ENCODE peak calls at places on chromosomes 16 and 17, in six cellular contexts. E is HCT116, V is K562, U is SK-N-SH, M is GM12878, W is HepG2. R is an unnamed sample.

GRCh38 chr16:11333696-11334095 is 11.6 kb upstream of the RMI2 start:
- DNase-seq in E (no peak), V (no peak), U (no peak), M (no peak), W (no peak), R (no peak)

GRCh38 chr17:10210151-10210574 is 11.8 kb upstream of the GAS7 start:
- DNase-seq in E (no peak), V (no peak), U (no peak), M (no peak), W (no peak), R (peak; percentile 31)

GRCh38 chr17:80946449-80946848 is 45.2 kb upstream of the CHMP6 start:
- DNase-seq in E (no peak), V (no peak), U (no peak), M (no peak), W (no peak), R (no peak)

GRCh38 chr16:81175325-81175891 is 63.1 kb upstream of the BCO1 start:
- DNase-seq in E (no peak), V (no peak), U (no peak), M (no peak), W (peak; percentile 85), R (no peak)

GRCh38 chr16:90057738-90058173 is 19.4 kb downstream of the PRDM7 start:
- DNase-seq in E (peak; percentile 28), V (peak; percentile 46), U (no peak), M (no peak), W (peak; percentile 71), R (no peak)

GRCh38 chr17:74776990-74777389 is 845 bp upstream of the NAT9 start:
- DNase-seq in E (no peak), V (no peak), U (no peak), M (no peak), W (no peak), R (no peak)

GRCh38 chr16:12546918-12547607 is 256.6 kb downstream of the CPPED1 start:
- DNase-seq in E (no peak), V (no peak), U (no peak), M (peak; percentile 89), W (no peak), R (no peak)

GRCh38 chr17:19738757-19739156 is 9.3 kb downstream of the ALDH3A1 start:
- DNase-seq in E (no peak), V (no peak), U (no peak), M (no peak), W (no peak), R (no peak)

GRCh38 chr16:85733155-85733838 is 17.6 kb downstream of the C16orf74 start:
- DNase-seq in E (no peak), V (no peak), U (no peak), M (no peak), W (no peak), R (no peak)

GRCh38 chr16:14289692-14290340 is 218.7 kb downstream of the MRTFB start:
- DNase-seq in E (peak; percentile 64), V (peak; percentile 74), U (peak; percentile 54), M (no peak), W (peak; percentile 66), R (no peak)

GRCh38 chr16:12143776-12144175 is 167.2 kb downstream of the SNX29 start:
- DNase-seq in E (no peak), V (no peak), U (no peak), M (no peak), W (no peak), R (no peak)

GRCh38 chr16:65392831-65393565 is 271.1 kb upstream of the CDH11 start:
- DNase-seq in E (no peak), V (no peak), U (no peak), M (no peak), W (no peak), R (no peak)

GRCh38 chr17:4110152-4110551 is 32.7 kb downstream of the ZZEF1 start:
- DNase-seq in E (no peak), V (no peak), U (no peak), M (no peak), W (no peak), R (no peak)

GRCh38 chr16:10619271-10619849 is 39.0 kb upstream of the EMP2 start:
- DNase-seq in E (no peak), V (peak; percentile 70), U (peak; percentile 75), M (no peak), W (no peak), R (no peak)

GRCh38 chr16:53159781-53160436 is 105.1 kb downstream of the CHD9 start:
- DNase-seq in E (peak; percentile 26), V (peak; percentile 44), U (peak; percentile 43), M (peak; percentile 20), W (peak; percentile 60), R (peak; percentile 50)

GRCh38 chr16:79261461-79261860 is 339.1 kb downstream of the MAF start:
- DNase-seq in E (no peak), V (peak; percentile 27), U (peak; percentile 28), M (no peak), W (peak; percentile 21), R (peak; percentile 71)

GRCh38 chr17:6953689-6954088 is 42.2 kb upstream of the ALOX12 start:
- DNase-seq in E (no peak), V (no peak), U (no peak), M (no peak), W (no peak), R (no peak)

GRCh38 chr16:2498531-2499253 is 15.1 kb upstream of the ATP6V0C start:
- DNase-seq in E (no peak), V (no peak), U (no peak), M (no peak), W (no peak), R (no peak)

GRCh38 chr17:19017401-19017800 is 12.8 kb upstream of the FAM83G start:
- DNase-seq in E (no peak), V (no peak), U (no peak), M (no peak), W (no peak), R (no peak)

GRCh38 chr16:47697826-47698225 is 236.7 kb downstream of the PHKB start:
- DNase-seq in E (no peak), V (no peak), U (no peak), M (no peak), W (no peak), R (no peak)

GRCh38 chr17:64320613-64321553 is 57.8 kb upstream of the TEX2 start:
- DNase-seq in E (peak; percentile 90), V (peak; percentile 83), U (peak; percentile 88), M (no peak), W (peak; percentile 79), R (peak; percentile 58)

GRCh38 chr16:10967981-10968380 is 23.6 kb downstream of the CLEC16A start:
- DNase-seq in E (no peak), V (no peak), U (no peak), M (no peak), W (no peak), R (no peak)

GRCh38 chr16:84239186-84239790 is 524 bp downstream of the KCNG4 start:
- DNase-seq in E (no peak), V (no peak), U (no peak), M (no peak), W (no peak), R (no peak)

GRCh38 chr16:89216315-89217137 is 977 bp upstream of the ZNF778 start:
- DNase-seq in E (peak; percentile 73), V (peak; percentile 66), U (peak; percentile 85), M (peak; percentile 61), W (peak; percentile 82), R (no peak)

GRCh38 chr16:22721497-22722100 is 92.4 kb upstream of the HS3ST2 start:
- DNase-seq in E (no peak), V (no peak), U (peak; percentile 68), M (no peak), W (no peak), R (no peak)

GRCh38 chr17:78137392-78138203 is 7.0 kb downstream of the TMC8 start:
- DNase-seq in E (no peak), V (peak; percentile 60), U (peak; percentile 60), M (no peak), W (no peak), R (peak; percentile 71)

GRCh38 chr17:78275355-78275754 is 43.9 kb downstream of the TMEM235 start:
- DNase-seq in E (no peak), V (no peak), U (no peak), M (no peak), W (no peak), R (no peak)

DNA sequence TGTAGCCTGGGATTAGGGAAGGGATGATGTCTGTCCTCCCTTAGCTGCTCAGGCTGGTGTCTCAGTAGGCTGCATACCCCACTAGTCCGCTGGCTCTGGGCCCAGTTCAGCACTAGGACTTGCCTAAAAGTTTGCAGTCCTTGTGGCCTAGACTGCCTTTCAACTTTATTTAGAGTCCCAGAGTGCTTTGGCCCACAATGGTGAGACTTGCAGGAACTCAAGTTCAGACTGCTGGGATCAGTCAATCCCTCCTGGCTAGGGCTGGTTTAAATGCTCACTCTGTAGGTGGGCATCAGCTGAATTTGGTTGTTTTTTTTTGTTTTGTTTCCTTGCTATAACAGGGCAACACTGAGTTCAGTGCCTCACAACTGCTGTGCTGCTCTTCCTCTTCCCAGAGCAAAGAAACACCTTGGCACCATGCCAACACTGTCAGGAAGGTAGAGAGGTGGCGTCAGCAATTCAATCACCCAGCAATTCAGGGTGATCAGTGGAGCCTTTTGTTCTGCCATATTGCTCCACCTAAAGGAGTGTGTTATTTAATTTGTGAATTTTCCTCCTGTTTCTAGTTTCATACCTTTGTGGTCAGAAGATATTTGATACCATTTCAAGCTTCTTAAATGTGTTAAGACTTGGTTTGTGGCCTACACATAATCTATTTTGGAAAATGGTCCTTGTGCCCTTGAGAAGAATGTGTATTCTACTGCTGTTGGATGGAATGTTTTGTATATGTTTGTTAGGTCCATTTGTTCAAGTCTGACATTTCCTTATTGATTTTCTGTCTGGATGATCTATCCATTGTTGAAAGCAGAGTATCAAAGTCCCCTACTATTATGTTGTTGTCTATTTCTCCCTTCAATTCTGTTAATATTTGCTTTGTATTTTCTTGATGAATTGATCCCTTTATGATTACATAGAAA is 284.0 kb upstream of the PMFBP1 start:
- DNase-seq in E (no peak), V (no peak), U (no peak), M (no peak), W (peak; percentile 88), R (no peak)
- TF ChIP-seq YY1 in E (no peak), V (no peak), U (no peak), M (no peak), W (no peak), R (no peak)

DNA sequence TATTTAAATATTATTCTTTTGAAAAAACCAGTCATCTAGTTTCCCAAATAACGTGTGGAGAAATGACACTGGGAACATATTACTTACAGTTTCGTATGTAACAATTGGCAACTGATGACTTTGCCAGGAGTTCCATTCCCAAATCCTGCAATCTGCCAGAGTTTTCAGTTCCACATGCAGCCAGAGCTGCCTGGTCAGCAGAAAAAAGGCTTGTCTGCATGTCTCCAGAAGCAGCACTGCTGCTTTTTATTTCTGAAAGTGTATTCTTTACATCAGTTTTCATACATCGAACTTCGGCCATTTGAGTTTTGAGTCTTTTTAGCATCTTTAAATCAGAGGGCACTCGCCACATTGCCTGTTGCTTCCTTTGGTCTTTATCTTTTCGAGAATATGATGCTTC is 78.4 kb downstream of the TRIM37 start:
- DNase-seq in E (no peak), V (no peak), U (no peak), M (no peak), W (no peak), R (no peak)
- H3K4me2 ChIP-seq in E (no peak overlapping the region), V (no peak overlapping the region), U (no peak overlapping the region), M (no peak overlapping the region), W (no peak overlapping the region), R (no peak overlapping the region)

GRCh38 chr16:54938351-54939346 is 8.0 kb downstream of the IRX5 start:
- DNase-seq in E (no peak), V (no peak), U (no peak), M (no peak), W (no peak), R (no peak)
- TF ChIP-seq YY1 in E (no peak), V (no peak), U (no peak), M (no peak), W (no peak), R (no peak)

GRCh38 chr17:79829004-79829403 is 10.2 kb downstream of the CBX4 start:
- DNase-seq in E (no peak), V (no peak), U (no peak), M (no peak), W (no peak), R (no peak)
- H3K4me2 ChIP-seq in E (no peak overlapping the region), V (peak overlapping the region; percentile 19), U (no peak overlapping the region), M (no peak overlapping the region), W (no peak overlapping the region), R (no peak overlapping the region)